ENCODE peak calls at places on chromosomes 12 and 14, in seven cellular contexts. One of them, this sample, is unnamed.

GRCh38 chr12:64105026-64105425 is 117.1 kb downstream of the KICS2 start:
- DNase-seq in Peyer's patch: no peak
- DNase-seq in uterus: no peak
- DNase-seq in sigmoid colon: no peak
- DNase-seq in K562: no peak
- DNase-seq in IMR-90: no peak
- DNase-seq in endothelial cell of umbilical vein: no peak
- DNase-seq in this sample: no peak

GRCh38 chr12:3244219-3244750 is 167.1 kb downstream of the TSPAN9 start:
- DNase-seq in endothelial cell of umbilical vein: no peak
- DNase-seq in IMR-90: no peak
- DNase-seq in Peyer's patch: no peak
- DNase-seq in K562: no peak
- DNase-seq in sigmoid colon: no peak
- DNase-seq in uterus: no peak
- DNase-seq in this sample: no peak

GRCh38 chr14:56119221-56119967 is 1.2 kb downstream of the PELI2 start:
- DNase-seq in uterus: peak
- DNase-seq in sigmoid colon: peak
- DNase-seq in IMR-90: peak
- DNase-seq in K562: peak
- DNase-seq in endothelial cell of umbilical vein: peak
- DNase-seq in Peyer's patch: peak
- DNase-seq in this sample: peak

GRCh38 chr14:104135904-104136471 is 2.4 kb upstream of the KIF26A start:
- DNase-seq in endothelial cell of umbilical vein: no peak
- DNase-seq in Peyer's patch: peak
- DNase-seq in K562: no peak
- DNase-seq in uterus: no peak
- DNase-seq in IMR-90: no peak
- DNase-seq in sigmoid colon: no peak
- DNase-seq in this sample: no peak

GRCh38 chr12:113812431-113813228 is 153.5 kb downstream of the RBM19 start:
- DNase-seq in IMR-90: no peak
- DNase-seq in K562: no peak
- DNase-seq in sigmoid colon: no peak
- DNase-seq in Peyer's patch: no peak
- DNase-seq in endothelial cell of umbilical vein: no peak
- DNase-seq in uterus: no peak
- DNase-seq in this sample: no peak

GRCh38 chr12:106841471-106842302 is 67.2 kb downstream of the RIC8B start:
- DNase-seq in endothelial cell of umbilical vein: peak
- DNase-seq in Peyer's patch: no peak
- DNase-seq in K562: peak
- DNase-seq in IMR-90: peak
- DNase-seq in uterus: peak
- DNase-seq in sigmoid colon: no peak
- DNase-seq in this sample: no peak

GRCh38 chr14:37594916-37595808 is at the start of the genes FOXA1 and TTC6:
- DNase-seq in Peyer's patch: peak
- DNase-seq in K562: peak
- DNase-seq in uterus: no peak
- DNase-seq in endothelial cell of umbilical vein: no peak
- DNase-seq in sigmoid colon: no peak
- DNase-seq in IMR-90: peak
- DNase-seq in this sample: peak

GRCh38 chr12:53539526-53539925 is 32.2 kb upstream of the NPFF start:
- DNase-seq in sigmoid colon: no peak
- DNase-seq in uterus: no peak
- DNase-seq in Peyer's patch: no peak
- DNase-seq in endothelial cell of umbilical vein: no peak
- DNase-seq in K562: no peak
- DNase-seq in IMR-90: no peak
- DNase-seq in this sample: no peak

GRCh38 chr14:76126066-76126465 is 25.7 kb upstream of the GPATCH2L start:
- DNase-seq in endothelial cell of umbilical vein: no peak
- DNase-seq in IMR-90: no peak
- DNase-seq in sigmoid colon: no peak
- DNase-seq in Peyer's patch: no peak
- DNase-seq in K562: no peak
- DNase-seq in uterus: no peak
- DNase-seq in this sample: no peak

GRCh38 chr12:52070243-52070925 is 606 bp downstream of the ATG101 start:
- DNase-seq in endothelial cell of umbilical vein: no peak
- DNase-seq in sigmoid colon: no peak
- DNase-seq in K562: no peak
- DNase-seq in Peyer's patch: no peak
- DNase-seq in uterus: no peak
- DNase-seq in IMR-90: no peak
- DNase-seq in this sample: no peak

GRCh38 chr14:100844846-100845245 is 18.9 kb downstream of the MEG3 start:
- DNase-seq in K562: no peak
- DNase-seq in uterus: no peak
- DNase-seq in endothelial cell of umbilical vein: no peak
- DNase-seq in IMR-90: no peak
- DNase-seq in sigmoid colon: no peak
- DNase-seq in Peyer's patch: no peak
- DNase-seq in this sample: peak

GRCh38 chr12:71426030-71426570 is 13.5 kb upstream of the LGR5 start:
- DNase-seq in uterus: no peak
- DNase-seq in IMR-90: no peak
- DNase-seq in Peyer's patch: no peak
- DNase-seq in endothelial cell of umbilical vein: no peak
- DNase-seq in K562: no peak
- DNase-seq in sigmoid colon: no peak
- DNase-seq in this sample: no peak

GRCh38 chr14:90508536-90509254 is 111.9 kb downstream of the CALM1 start:
- DNase-seq in IMR-90: no peak
- DNase-seq in Peyer's patch: no peak
- DNase-seq in endothelial cell of umbilical vein: no peak
- DNase-seq in K562: no peak
- DNase-seq in sigmoid colon: no peak
- DNase-seq in uterus: no peak
- DNase-seq in this sample: no peak

GRCh38 chr14:95164506-95164905 is 7.2 kb upstream of the DICER1 start:
- DNase-seq in Peyer's patch: no peak
- DNase-seq in endothelial cell of umbilical vein: no peak
- DNase-seq in K562: no peak
- DNase-seq in IMR-90: no peak
- DNase-seq in sigmoid colon: no peak
- DNase-seq in uterus: no peak
- DNase-seq in this sample: no peak
- TF ChIP-seq POLR2A in Peyer's patch: no peak
- TF ChIP-seq POLR2A in endothelial cell of umbilical vein: no peak
- TF ChIP-seq POLR2A in K562: no peak
- TF ChIP-seq POLR2A in IMR-90: no peak
- TF ChIP-seq POLR2A in sigmoid colon: no peak
- TF ChIP-seq POLR2A in uterus: no peak
- TF ChIP-seq POLR2A in this sample: no peak

GRCh38 chr14:71591929-71592328 is 340.3 kb upstream of the RGS6 start:
- DNase-seq in IMR-90: peak
- DNase-seq in sigmoid colon: no peak
- DNase-seq in Peyer's patch: no peak
- DNase-seq in K562: no peak
- DNase-seq in uterus: no peak
- DNase-seq in endothelial cell of umbilical vein: peak
- DNase-seq in this sample: no peak
- TF ChIP-seq CTCF in IMR-90: no peak
- TF ChIP-seq CTCF in sigmoid colon: no peak
- TF ChIP-seq CTCF in Peyer's patch: no peak
- TF ChIP-seq CTCF in K562: no peak
- TF ChIP-seq CTCF in uterus: no peak
- TF ChIP-seq CTCF in endothelial cell of umbilical vein: no peak
- TF ChIP-seq CTCF in this sample: no peak

GRCh38 chr14:96455588-96455987 is 46.6 kb upstream of the PAPOLA start:
- DNase-seq in sigmoid colon: no peak
- DNase-seq in K562: no peak
- DNase-seq in IMR-90: peak
- DNase-seq in endothelial cell of umbilical vein: no peak
- DNase-seq in uterus: no peak
- DNase-seq in Peyer's patch: no peak
- DNase-seq in this sample: no peak
- TF ChIP-seq POLR2A in sigmoid colon: no peak
- TF ChIP-seq POLR2A in K562: no peak
- TF ChIP-seq POLR2A in IMR-90: no peak
- TF ChIP-seq POLR2A in endothelial cell of umbilical vein: no peak
- TF ChIP-seq POLR2A in uterus: no peak
- TF ChIP-seq POLR2A in Peyer's patch: no peak
- TF ChIP-seq POLR2A in this sample: no peak

GRCh38 chr12:28855761-28856160 is 293.3 kb upstream of the FAR2 start:
- DNase-seq in K562: no peak
- DNase-seq in uterus: no peak
- DNase-seq in sigmoid colon: no peak
- DNase-seq in IMR-90: no peak
- DNase-seq in Peyer's patch: no peak
- DNase-seq in endothelial cell of umbilical vein: no peak
- DNase-seq in this sample: no peak
- TF ChIP-seq CTCF in K562: no peak
- TF ChIP-seq CTCF in uterus: no peak
- TF ChIP-seq CTCF in sigmoid colon: no peak
- TF ChIP-seq CTCF in IMR-90: no peak
- TF ChIP-seq CTCF in Peyer's patch: no peak
- TF ChIP-seq CTCF in endothelial cell of umbilical vein: no peak
- TF ChIP-seq CTCF in this sample: no peak

GRCh38 chr12:132145334-132145733 is 1.1 kb downstream of the NOC4L start:
- DNase-seq in Peyer's patch: peak
- DNase-seq in K562: no peak
- DNase-seq in endothelial cell of umbilical vein: no peak
- DNase-seq in IMR-90: no peak
- DNase-seq in sigmoid colon: no peak
- DNase-seq in uterus: peak
- DNase-seq in this sample: no peak

GRCh38 chr12:132143328-132144071 is 619 bp downstream of the DDX51 start:
- DNase-seq in IMR-90: no peak
- DNase-seq in endothelial cell of umbilical vein: no peak
- DNase-seq in Peyer's patch: peak
- DNase-seq in uterus: peak
- DNase-seq in K562: no peak
- DNase-seq in sigmoid colon: no peak
- DNase-seq in this sample: peak

GRCh38 chr12:132142679-132143327 is 1.3 kb downstream of the DDX51 start:
- DNase-seq in Peyer's patch: peak
- DNase-seq in sigmoid colon: no peak
- DNase-seq in IMR-90: no peak
- DNase-seq in uterus: peak
- DNase-seq in K562: no peak
- DNase-seq in endothelial cell of umbilical vein: no peak
- DNase-seq in this sample: peak

GRCh38 chr12:132146098-132146497 is 1.8 kb downstream of the NOC4L start:
- DNase-seq in IMR-90: no peak
- DNase-seq in uterus: peak
- DNase-seq in endothelial cell of umbilical vein: no peak
- DNase-seq in K562: no peak
- DNase-seq in Peyer's patch: peak
- DNase-seq in sigmoid colon: no peak
- DNase-seq in this sample: no peak

GRCh38 chr12:132144115-132145071 is at the start of the genes DDX51 and NOC4L:
- DNase-seq in sigmoid colon: peak
- DNase-seq in IMR-90: peak
- DNase-seq in endothelial cell of umbilical vein: peak
- DNase-seq in Peyer's patch: peak
- DNase-seq in uterus: peak
- DNase-seq in K562: peak
- DNase-seq in this sample: peak
- TF ChIP-seq POLR2A in sigmoid colon: peak
- TF ChIP-seq POLR2A in IMR-90: peak
- TF ChIP-seq POLR2A in endothelial cell of umbilical vein: peak
- TF ChIP-seq POLR2A in Peyer's patch: peak
- TF ChIP-seq POLR2A in uterus: peak
- TF ChIP-seq POLR2A in K562: peak
- TF ChIP-seq POLR2A in this sample: peak

DNA sequence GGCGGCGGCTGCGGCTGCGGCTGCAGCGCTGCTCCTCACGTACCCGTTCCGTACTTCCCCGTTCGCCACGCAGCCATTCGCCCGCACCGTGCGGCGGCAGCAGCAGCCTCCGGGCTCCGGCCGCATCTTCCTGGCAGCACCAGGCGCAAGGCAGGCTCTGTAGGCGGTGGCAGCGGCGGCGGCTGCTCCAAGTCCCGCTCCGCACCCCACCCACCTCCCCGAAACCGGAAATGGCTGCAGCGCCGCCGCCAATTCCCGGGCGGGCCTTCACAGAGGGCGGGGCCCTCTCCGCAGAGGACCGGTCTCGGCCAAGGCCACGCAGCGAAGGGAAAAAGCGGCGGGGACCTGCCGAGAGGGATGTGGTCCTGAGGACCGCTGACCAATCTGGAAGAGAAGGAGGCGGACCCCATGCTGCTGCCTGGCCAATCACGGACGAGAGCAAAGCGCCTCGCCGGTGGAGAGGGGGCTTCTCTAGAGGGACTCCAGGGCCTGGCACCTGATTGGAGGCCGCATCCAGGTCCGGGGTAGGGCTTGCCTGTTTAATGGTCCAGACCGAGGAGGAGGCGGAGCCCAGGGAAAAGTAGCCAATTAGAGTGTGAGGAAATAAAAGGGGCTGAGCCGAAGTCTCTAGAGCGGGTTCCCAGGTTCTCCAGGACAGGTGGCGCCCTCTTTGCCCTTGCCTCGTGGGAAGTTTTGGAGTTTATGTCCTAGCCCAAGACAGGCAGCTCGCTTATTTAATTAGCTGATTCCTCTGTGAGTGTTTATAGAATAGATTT is at the start of gene SPTLC2:
- DNase-seq in Peyer's patch: peak
- DNase-seq in uterus: peak
- DNase-seq in K562: peak
- DNase-seq in sigmoid colon: peak
- DNase-seq in endothelial cell of umbilical vein: peak
- DNase-seq in IMR-90: peak
- DNase-seq in this sample: peak
- TF ChIP-seq CTCF in Peyer's patch: no peak
- TF ChIP-seq CTCF in uterus: peak
- TF ChIP-seq CTCF in K562: peak
- TF ChIP-seq CTCF in sigmoid colon: no peak
- TF ChIP-seq CTCF in endothelial cell of umbilical vein: no peak
- TF ChIP-seq CTCF in IMR-90: peak
- TF ChIP-seq CTCF in this sample: no peak